ENCODE peak calls at places on chromosomes 3 and 15, in eight cellular contexts. E is Calu3, H is NB4, G is WTC11, Z is RWPE1, P is endothelial cell of umbilical vein, Q is uterus, W is GM13977. B is an unnamed sample.

GRCh38 chr3:123941150-123941941 is 19.7 kb downstream of the CCDC14 start:
- DNase-seq in E (no peak), Q (no peak), H (no peak), P (no peak), G (no peak), W (no peak), Z (no peak), B (no peak)

GRCh38 chr15:64163662-64164362 is 990 bp upstream of the PPIB start:
- DNase-seq in E (no peak), H (peak; percentile 79), W (no peak), P (no peak), Z (no peak), Q (no peak), G (no peak), B (no peak)

GRCh38 chr3:170532573-170532972 is 53.3 kb downstream of the SLC7A14 start:
- DNase-seq in Q (no peak), E (no peak), P (no peak), G (no peak), W (no peak), Z (no peak), H (no peak), B (no peak)

GRCh38 chr3:123287051-123287961 is 85.6 kb downstream of the SEC22A start:
- DNase-seq in E (no peak), Q (no peak), P (no peak), H (no peak), W (no peak), G (no peak), Z (no peak), B (no peak)

GRCh38 chr15:42140383-42141070 is 15.9 kb downstream of the PLA2G4F start:
- DNase-seq in Q (no peak), W (no peak), P (no peak), G (no peak), H (no peak), E (no peak), Z (no peak), B (no peak)

GRCh38 chr3:134143828-134144390 is 106.8 kb downstream of the RYK start:
- DNase-seq in Q (no peak), P (no peak), W (no peak), E (no peak), G (no peak), H (peak; percentile 9), Z (no peak), B (no peak)

GRCh38 chr3:15015456-15015855 is 49.7 kb downstream of the MRPS25 start:
- DNase-seq in E (no peak), Q (no peak), W (no peak), Z (no peak), H (no peak), P (no peak), G (no peak), B (no peak)

GRCh38 chr3:30544811-30545210 is 61.6 kb upstream of the TGFBR2 start:
- DNase-seq in P (peak; percentile 99), E (no peak), W (no peak), G (no peak), Z (peak; percentile 67), Q (no peak), H (no peak), B (no peak)

GRCh38 chr15:66644815-66645345 is 57.2 kb upstream of the SMAD6 start:
- DNase-seq in Z (no peak), P (peak; percentile 74), G (no peak), E (no peak), H (no peak), Q (no peak), W (no peak), B (no peak)

GRCh38 chr15:65423977-65424679 is 1.4 kb upstream of the IGDCC4 start:
- DNase-seq in Z (no peak), Q (no peak), H (peak; percentile 51), W (no peak), E (no peak), P (no peak), G (no peak), B (no peak)

GRCh38 chr15:95987886-95988573 is 342.5 kb upstream of the NR2F2 start:
- DNase-seq in W (no peak), G (peak; percentile 29), H (no peak), Z (no peak), P (no peak), Q (no peak), E (no peak), B (no peak)

GRCh38 chr3:25557641-25558040 is 107.1 kb downstream of the TOP2B start:
- DNase-seq in G (no peak), H (no peak), P (no peak), Q (no peak), W (no peak), E (no peak), Z (no peak), B (no peak)

DNA sequence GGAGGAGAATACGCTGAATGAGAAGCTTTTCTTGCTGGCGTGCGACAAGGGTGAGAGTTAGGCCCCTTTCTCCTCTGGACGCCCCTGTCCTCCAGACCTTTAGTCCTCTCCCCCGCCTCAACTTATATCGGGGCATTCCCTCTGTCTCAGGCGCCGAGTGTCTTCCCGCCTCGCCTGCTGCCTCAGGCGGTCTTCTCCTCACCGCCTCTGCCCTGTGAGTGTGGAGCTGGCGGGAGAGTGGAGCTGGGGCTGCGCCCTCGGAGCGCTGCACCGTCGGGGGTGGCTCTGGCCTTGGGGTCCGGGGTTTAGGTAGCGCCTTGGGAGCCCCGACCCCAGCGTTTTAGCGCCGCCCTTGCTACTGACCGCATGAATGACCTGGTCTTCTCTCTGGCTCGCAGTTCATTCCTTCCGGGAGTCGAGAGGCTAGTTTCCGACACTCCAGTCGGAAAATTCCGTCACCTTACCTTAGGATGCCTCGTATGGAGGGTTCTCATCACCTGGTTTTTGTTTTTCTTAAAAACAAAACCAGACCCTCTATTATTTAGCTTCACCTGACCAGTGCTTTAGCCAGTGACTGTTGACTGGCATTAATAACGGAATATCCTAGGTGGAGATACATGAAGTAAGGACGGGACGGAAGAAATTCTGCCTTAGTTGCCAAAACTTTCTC is 983 bp downstream of the TRPC1 start:
- DNase-seq in Z (peak; percentile 34), E (peak; percentile 55), P (peak; percentile 50), Q (peak; percentile 42), W (no peak), G (peak; percentile 75), H (no peak), B (no peak)
- TF ChIP-seq CTCF in Z (no peak), E (no peak), P (no peak), Q (no peak), W (no peak), G (no peak), H (no peak), B (peak; percentile 23)

GRCh38 chr3:107430214-107431047 is 53.2 kb downstream of the CCDC54 start:
- DNase-seq in H (peak; percentile 3), G (no peak), Q (peak; percentile 23), Z (no peak), P (no peak), E (peak; percentile 11), W (peak; percentile 25), B (no peak)
- TF ChIP-seq CTCF in H (no peak), G (no peak), Q (no peak), Z (peak; percentile 31), P (no peak), E (no peak), W (no peak), B (no peak)

DNA sequence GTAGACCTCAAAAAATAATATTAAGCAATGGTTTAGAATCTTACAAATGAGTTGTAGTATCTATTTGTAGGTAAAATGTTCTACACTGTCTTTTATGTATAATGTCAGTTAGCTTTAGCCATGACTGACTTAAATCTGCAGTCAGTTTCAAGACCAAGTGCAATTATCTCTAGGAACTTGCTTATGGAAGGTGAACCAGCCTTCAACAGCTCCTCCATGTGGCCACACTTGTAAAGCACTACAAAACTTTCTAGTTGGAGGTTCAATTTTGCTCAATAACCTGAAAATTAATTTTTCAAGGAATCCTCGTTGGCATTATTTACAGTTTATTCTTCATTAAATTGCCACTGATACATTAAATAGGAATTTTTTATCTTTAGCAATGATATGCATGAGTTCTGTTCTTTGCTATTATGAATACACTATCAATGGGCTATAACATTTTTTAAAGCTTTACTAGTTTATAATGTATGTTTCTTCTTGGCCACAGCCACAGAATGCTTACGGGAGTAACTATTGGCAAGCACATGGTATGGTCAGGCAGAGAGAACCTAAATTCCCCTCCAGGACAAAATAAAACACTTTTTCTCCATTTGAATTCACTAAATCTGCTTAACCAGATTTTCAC is 315.3 kb upstream of the UBE2E2 start:
- DNase-seq in W (no peak), G (peak; percentile 16), H (peak; percentile 49), E (peak; percentile 34), P (peak; percentile 4), Q (no peak), Z (peak; percentile 20), B (no peak)
- TF ChIP-seq CTCF in W (peak; percentile 63), G (peak; percentile 37), H (peak; percentile 55), E (peak; percentile 29), P (peak; percentile 17), Q (peak; percentile 26), Z (peak; percentile 37), B (peak; percentile 78)

GRCh38 chr15:84865074-84865569 is 19.3 kb upstream of the SLC28A1 start:
- DNase-seq in Q (no peak), H (no peak), W (no peak), P (no peak), Z (no peak), E (no peak), G (no peak), B (no peak)

GRCh38 chr15:84869510-84869909 is 15.0 kb upstream of the SLC28A1 start:
- DNase-seq in E (no peak), Q (no peak), H (no peak), P (no peak), W (no peak), G (no peak), Z (no peak), B (no peak)

GRCh38 chr15:84864429-84864795 is 20.1 kb upstream of the SLC28A1 start:
- DNase-seq in H (no peak), Q (no peak), P (no peak), W (no peak), E (no peak), Z (no peak), G (no peak), B (no peak)

GRCh38 chr15:84871428-84871985 is 13.0 kb upstream of the SLC28A1 start:
- DNase-seq in W (no peak), P (no peak), G (no peak), Z (no peak), Q (no peak), H (peak; percentile 19), E (no peak), B (no peak)

GRCh38 chr15:84868037-84868880 is 16.2 kb upstream of the SLC28A1 start:
- DNase-seq in G (no peak), E (no peak), W (no peak), H (no peak), Q (no peak), P (no peak), Z (no peak), B (no peak)
- TF ChIP-seq CTCF in G (no peak), E (no peak), W (no peak), H (no peak), Q (no peak), P (no peak), Z (no peak), B (no peak)

GRCh38 chr3:84825817-84826216 is 133.0 kb upstream of the CADM2 start:
- DNase-seq in Z (no peak), W (no peak), E (no peak), H (no peak), P (no peak), G (peak; percentile 19), Q (no peak), B (no peak)
- TF ChIP-seq CTCF in Z (no peak), W (no peak), E (no peak), H (no peak), P (no peak), G (no peak), Q (no peak), B (peak; percentile 30)